ENCODE peak calls at places on chromosomes 5 and 9, in seven cellular contexts. One of them, this sample, is unnamed.

GRCh38 chr5:154194348-154195329 is 4.1 kb downstream of the GALNT10 start:
- DNase-seq in HFFc6: peak; percentile 43
- DNase-seq in B cell: no peak
- DNase-seq in endothelial cell: no peak
- DNase-seq in GM13976: no peak
- DNase-seq in AG10803: peak; percentile 79
- DNase-seq in AG09309: no peak
- DNase-seq in this sample: no peak

GRCh38 chr9:100295240-100295639 is 57.5 kb downstream of the TEX10 start:
- DNase-seq in B cell: no peak
- DNase-seq in GM13976: no peak
- DNase-seq in AG10803: no peak
- DNase-seq in endothelial cell: no peak
- DNase-seq in HFFc6: no peak
- DNase-seq in AG09309: no peak
- DNase-seq in this sample: no peak

GRCh38 chr9:131476777-131477345 is 25.9 kb upstream of the POMT1 start:
- DNase-seq in HFFc6: no peak
- DNase-seq in GM13976: no peak
- DNase-seq in AG09309: no peak
- DNase-seq in B cell: no peak
- DNase-seq in endothelial cell: no peak
- DNase-seq in AG10803: no peak
- DNase-seq in this sample: no peak

GRCh38 chr9:137325791-137326190 is 23.7 kb upstream of the NRARP start:
- DNase-seq in HFFc6: no peak
- DNase-seq in GM13976: no peak
- DNase-seq in endothelial cell: no peak
- DNase-seq in B cell: no peak
- DNase-seq in AG10803: no peak
- DNase-seq in AG09309: no peak
- DNase-seq in this sample: no peak

GRCh38 chr9:27247756-27248155 is 49.2 kb downstream of the EQTN start:
- DNase-seq in GM13976: peak; percentile 25
- DNase-seq in endothelial cell: peak; percentile 51
- DNase-seq in AG09309: peak; percentile 24
- DNase-seq in HFFc6: peak; percentile 39
- DNase-seq in AG10803: peak; percentile 40
- DNase-seq in B cell: peak; percentile 28
- DNase-seq in this sample: peak; percentile 25

GRCh38 chr5:40334242-40334635 is 345.5 kb upstream of the PTGER4 start:
- DNase-seq in AG10803: no peak
- DNase-seq in HFFc6: no peak
- DNase-seq in B cell: no peak
- DNase-seq in GM13976: no peak
- DNase-seq in endothelial cell: no peak
- DNase-seq in AG09309: no peak
- DNase-seq in this sample: no peak

GRCh38 chr5:109865636-109866035 is 175.9 kb downstream of the MAN2A1 start:
- DNase-seq in endothelial cell: no peak
- DNase-seq in HFFc6: peak; percentile 90
- DNase-seq in B cell: no peak
- DNase-seq in GM13976: no peak
- DNase-seq in AG10803: peak; percentile 82
- DNase-seq in AG09309: peak; percentile 77
- DNase-seq in this sample: no peak

GRCh38 chr9:21110708-21111576 is 30.7 kb downstream of the IFNW1 start:
- DNase-seq in endothelial cell: peak; percentile 20
- DNase-seq in GM13976: peak; percentile 60
- DNase-seq in AG09309: peak; percentile 53
- DNase-seq in B cell: peak; percentile 70
- DNase-seq in AG10803: peak; percentile 74
- DNase-seq in HFFc6: peak; percentile 48
- DNase-seq in this sample: peak; percentile 57

GRCh38 chr5:109253262-109253661 is 156.5 kb downstream of the PJA2 start:
- DNase-seq in AG10803: no peak
- DNase-seq in B cell: no peak
- DNase-seq in HFFc6: no peak
- DNase-seq in endothelial cell: no peak
- DNase-seq in AG09309: no peak
- DNase-seq in GM13976: no peak
- DNase-seq in this sample: no peak

GRCh38 chr9:85040141-85040540 is 370.6 kb downstream of the NTRK2 start:
- DNase-seq in HFFc6: no peak
- DNase-seq in B cell: no peak
- DNase-seq in AG10803: no peak
- DNase-seq in endothelial cell: no peak
- DNase-seq in AG09309: no peak
- DNase-seq in GM13976: no peak
- DNase-seq in this sample: no peak

GRCh38 chr5:139417214-139417613 is 13.3 kb upstream of the SPATA24 start:
- DNase-seq in HFFc6: no peak
- DNase-seq in AG10803: no peak
- DNase-seq in AG09309: no peak
- DNase-seq in GM13976: no peak
- DNase-seq in endothelial cell: no peak
- DNase-seq in B cell: no peak
- DNase-seq in this sample: no peak

GRCh38 chr9:115939065-115939765 is 214.4 kb upstream of the PAPPA start:
- DNase-seq in HFFc6: peak; percentile 45
- DNase-seq in endothelial cell: no peak
- DNase-seq in GM13976: no peak
- DNase-seq in AG10803: peak; percentile 58
- DNase-seq in B cell: no peak
- DNase-seq in AG09309: no peak
- DNase-seq in this sample: no peak

GRCh38 chr5:6758706-6759105 is 45.5 kb downstream of the TENT4A start:
- DNase-seq in endothelial cell: no peak
- DNase-seq in AG10803: no peak
- DNase-seq in HFFc6: no peak
- DNase-seq in GM13976: no peak
- DNase-seq in AG09309: no peak
- DNase-seq in B cell: no peak
- DNase-seq in this sample: no peak

GRCh38 chr5:20601678-20602100 is 613.7 kb upstream of the CDH18 start:
- DNase-seq in HFFc6: no peak
- DNase-seq in AG09309: no peak
- DNase-seq in B cell: no peak
- DNase-seq in AG10803: no peak
- DNase-seq in GM13976: no peak
- DNase-seq in endothelial cell: no peak
- DNase-seq in this sample: no peak

GRCh38 chr9:76646249-76646648 is 118.0 kb upstream of the PCA3 start:
- DNase-seq in HFFc6: no peak
- DNase-seq in B cell: no peak
- DNase-seq in GM13976: no peak
- DNase-seq in endothelial cell: no peak
- DNase-seq in AG10803: no peak
- DNase-seq in AG09309: no peak
- DNase-seq in this sample: no peak

GRCh38 chr5:107782770-107783169 is 112.0 kb upstream of the EFNA5 start:
- DNase-seq in HFFc6: no peak
- DNase-seq in B cell: no peak
- DNase-seq in GM13976: no peak
- DNase-seq in AG10803: no peak
- DNase-seq in AG09309: no peak
- DNase-seq in endothelial cell: no peak
- DNase-seq in this sample: no peak

GRCh38 chr5:5240234-5240633 is 100.1 kb downstream of the ADAMTS16 start:
- DNase-seq in AG09309: no peak
- DNase-seq in B cell: no peak
- DNase-seq in endothelial cell: no peak
- DNase-seq in GM13976: no peak
- DNase-seq in AG10803: no peak
- DNase-seq in HFFc6: no peak
- DNase-seq in this sample: no peak

GRCh38 chr5:79056847-79057246 is 12.6 kb downstream of the DMGDH start:
- DNase-seq in B cell: no peak
- DNase-seq in endothelial cell: no peak
- DNase-seq in AG10803: no peak
- DNase-seq in GM13976: no peak
- DNase-seq in HFFc6: no peak
- DNase-seq in AG09309: no peak
- DNase-seq in this sample: no peak

GRCh38 chr5:139393497-139394122 is 1.3 kb downstream of the PROB1 start:
- DNase-seq in B cell: no peak
- DNase-seq in AG09309: no peak
- DNase-seq in GM13976: peak; percentile 49
- DNase-seq in AG10803: no peak
- DNase-seq in HFFc6: no peak
- DNase-seq in endothelial cell: no peak
- DNase-seq in this sample: peak; percentile 55

GRCh38 chr9:35945341-35946018 is 12.5 kb downstream of the OR2S2 start:
- DNase-seq in HFFc6: peak; percentile 72
- DNase-seq in AG09309: no peak
- DNase-seq in B cell: peak; percentile 64
- DNase-seq in GM13976: peak; percentile 67
- DNase-seq in endothelial cell: peak; percentile 87
- DNase-seq in AG10803: peak; percentile 86
- DNase-seq in this sample: peak; percentile 62
- TF ChIP-seq CTCF in HFFc6: peak; percentile 88
- TF ChIP-seq CTCF in AG09309: peak; percentile 93
- TF ChIP-seq CTCF in B cell: peak; percentile 74
- TF ChIP-seq CTCF in GM13976: peak; percentile 88
- TF ChIP-seq CTCF in endothelial cell: peak; percentile 71
- TF ChIP-seq CTCF in AG10803: peak; percentile 96
- TF ChIP-seq CTCF in this sample: peak; percentile 91

GRCh38 chr9:33817327-33818166 is 587 bp downstream of the UBE2R2 start:
- DNase-seq in HFFc6: peak; percentile 74
- DNase-seq in endothelial cell: peak; percentile 73
- DNase-seq in GM13976: peak; percentile 74
- DNase-seq in B cell: peak; percentile 63
- DNase-seq in AG09309: peak; percentile 18
- DNase-seq in AG10803: peak; percentile 74
- DNase-seq in this sample: peak; percentile 69
- TF ChIP-seq CTCF in HFFc6: peak; percentile 58
- TF ChIP-seq CTCF in endothelial cell: no peak
- TF ChIP-seq CTCF in GM13976: no peak
- TF ChIP-seq CTCF in B cell: no peak
- TF ChIP-seq CTCF in AG09309: peak; percentile 26
- TF ChIP-seq CTCF in AG10803: peak; percentile 48
- TF ChIP-seq CTCF in this sample: no peak

DNA sequence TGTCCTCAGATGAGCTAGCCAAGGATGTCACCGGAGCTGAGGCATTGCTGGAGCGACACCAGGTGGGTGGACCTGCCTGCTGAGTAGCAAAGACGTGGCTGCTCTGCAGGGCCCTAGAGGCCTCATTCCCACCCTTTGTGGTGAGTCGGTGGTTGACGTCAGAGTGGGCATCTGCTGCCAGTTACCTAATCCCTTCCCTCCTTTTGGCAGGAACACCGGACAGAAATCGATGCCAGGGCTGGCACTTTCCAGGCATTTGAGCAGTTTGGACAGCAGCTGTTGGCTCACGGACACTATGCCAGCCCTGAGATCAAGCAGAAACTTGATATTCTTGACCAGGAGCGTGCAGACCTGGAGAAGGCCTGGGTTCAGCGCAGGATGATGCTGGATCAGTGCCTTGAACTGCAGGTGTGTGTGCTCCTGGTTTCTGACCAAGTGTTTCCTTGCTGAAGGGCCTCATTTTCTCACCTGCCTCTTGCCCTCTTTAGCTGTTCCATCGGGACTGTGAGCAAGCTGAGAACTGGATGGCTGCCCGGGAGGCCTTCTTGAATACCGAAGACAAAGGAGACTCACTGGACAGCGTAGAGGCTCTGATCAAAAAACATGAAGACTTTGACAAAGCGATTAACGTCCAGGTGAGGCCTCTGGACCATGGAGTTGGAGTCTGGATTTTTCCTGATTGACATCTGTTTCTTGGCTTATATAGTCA is 48.9 kb downstream of the DYNC2I2 start:
- DNase-seq in HFFc6: no peak
- DNase-seq in B cell: no peak
- DNase-seq in AG09309: no peak
- DNase-seq in GM13976: no peak
- DNase-seq in AG10803: peak; percentile 55
- DNase-seq in endothelial cell: no peak
- DNase-seq in this sample: no peak
- TF ChIP-seq CTCF in HFFc6: no peak
- TF ChIP-seq CTCF in B cell: no peak
- TF ChIP-seq CTCF in AG09309: no peak
- TF ChIP-seq CTCF in GM13976: no peak
- TF ChIP-seq CTCF in AG10803: no peak
- TF ChIP-seq CTCF in endothelial cell: no peak
- TF ChIP-seq CTCF in this sample: no peak

GRCh38 chr5:172118891-172119290 is 69.1 kb downstream of the STK10 start:
- DNase-seq in AG09309: no peak
- DNase-seq in GM13976: no peak
- DNase-seq in endothelial cell: no peak
- DNase-seq in HFFc6: no peak
- DNase-seq in AG10803: no peak
- DNase-seq in B cell: no peak
- DNase-seq in this sample: no peak

GRCh38 chr5:172117977-172118701 is 69.9 kb downstream of the STK10 start:
- DNase-seq in endothelial cell: no peak
- DNase-seq in B cell: no peak
- DNase-seq in AG09309: no peak
- DNase-seq in GM13976: no peak
- DNase-seq in HFFc6: no peak
- DNase-seq in AG10803: no peak
- DNase-seq in this sample: no peak

GRCh38 chr5:172127581-172127980 is 60.4 kb downstream of the STK10 start:
- DNase-seq in AG09309: no peak
- DNase-seq in GM13976: no peak
- DNase-seq in AG10803: no peak
- DNase-seq in B cell: no peak
- DNase-seq in endothelial cell: no peak
- DNase-seq in HFFc6: no peak
- DNase-seq in this sample: no peak

GRCh38 chr5:172119921-172120688 is 67.9 kb downstream of the STK10 start:
- DNase-seq in HFFc6: no peak
- DNase-seq in GM13976: no peak
- DNase-seq in AG10803: no peak
- DNase-seq in AG09309: no peak
- DNase-seq in B cell: no peak
- DNase-seq in endothelial cell: no peak
- DNase-seq in this sample: no peak

GRCh38 chr5:172123269-172123692 is 64.7 kb downstream of the STK10 start:
- DNase-seq in GM13976: no peak
- DNase-seq in endothelial cell: no peak
- DNase-seq in AG09309: no peak
- DNase-seq in HFFc6: peak; percentile 83
- DNase-seq in B cell: no peak
- DNase-seq in AG10803: peak; percentile 94
- DNase-seq in this sample: no peak
- TF ChIP-seq CTCF in GM13976: no peak
- TF ChIP-seq CTCF in endothelial cell: no peak
- TF ChIP-seq CTCF in AG09309: peak; percentile 58
- TF ChIP-seq CTCF in HFFc6: peak; percentile 64
- TF ChIP-seq CTCF in B cell: no peak
- TF ChIP-seq CTCF in AG10803: peak; percentile 69
- TF ChIP-seq CTCF in this sample: no peak